ENCODE peak calls at places on chromosomes 13 and 19, in nine cellular contexts. F is body of pancreas, X is hepatocyte, G is IMR-90, Q is fibroblast of lung, T is left lung, O is cardiac muscle cell, M is mesendoderm, E is tibial artery. C is an unnamed sample.

GRCh38 chr19:13165091-13165997 is 15.1 kb downstream of the IER2 start:
- DNase-seq in M (peak; percentile 84), T (no peak), Q (peak; percentile 22), G (no peak), F (no peak), X (peak; percentile 39), O (peak; percentile 47), E (no peak), C (no peak)

GRCh38 chr19:15913384-15913783 is 15.5 kb upstream of the CYP4F2 start:
- DNase-seq in E (no peak), X (no peak), F (no peak), M (no peak), G (no peak), Q (no peak), O (no peak), T (no peak), C (no peak)

GRCh38 chr19:16576690-16577530 is 4.7 kb upstream of the SLC35E1 start:
- DNase-seq in G (no peak), Q (no peak), T (no peak), X (no peak), E (no peak), F (no peak), M (no peak), O (no peak), C (no peak)

GRCh38 chr13:74329978-74330377 is 195.8 kb upstream of the KLF12 start:
- DNase-seq in E (no peak), T (no peak), X (no peak), M (no peak), F (no peak), G (no peak), O (peak; percentile 1), Q (no peak), C (no peak)

GRCh38 chr19:37936166-37936565 is 29.2 kb downstream of the SIPA1L3 start:
- DNase-seq in E (no peak), G (no peak), Q (no peak), O (no peak), F (peak; percentile 58), X (peak; percentile 38), M (no peak), T (peak; percentile 54), C (no peak)

GRCh38 chr13:102903659-102904407 is 58.0 kb downstream of the ERCC5 start:
- DNase-seq in E (no peak), Q (peak; percentile 44), T (no peak), X (no peak), M (peak; percentile 20), F (no peak), G (peak; percentile 18), O (peak; percentile 32), C (no peak)

GRCh38 chr13:60620611-60621395 is 223.8 kb downstream of the TDRD3 start:
- DNase-seq in E (no peak), X (no peak), Q (no peak), T (no peak), M (no peak), F (no peak), O (no peak), G (no peak), C (no peak)

GRCh38 chr13:90787007-90787406 is 560.5 kb upstream of the MIR17HG start:
- DNase-seq in X (no peak), F (no peak), E (no peak), G (no peak), T (no peak), M (no peak), O (peak; percentile 33), Q (no peak), C (no peak)

GRCh38 chr13:74444161-74444571 is 310.0 kb upstream of the KLF12 start:
- DNase-seq in G (no peak), F (no peak), Q (no peak), X (no peak), E (no peak), O (no peak), M (no peak), T (no peak), C (no peak)

GRCh38 chr13:31056650-31057275 is 104.9 kb downstream of the HSPH1 start:
- DNase-seq in E (no peak), F (no peak), O (peak; percentile 58), G (peak; percentile 35), Q (peak; percentile 47), T (no peak), X (no peak), M (peak; percentile 21), C (no peak)

GRCh38 chr19:38485541-38486285 is 52.2 kb downstream of the RYR1 start:
- DNase-seq in E (no peak), F (no peak), Q (no peak), X (no peak), M (no peak), T (no peak), O (no peak), G (no peak), C (no peak)

GRCh38 chr19:47865166-47865565 is 6.1 kb downstream of the TPRX2 start:
- DNase-seq in G (no peak), E (no peak), Q (no peak), X (no peak), M (no peak), F (no peak), O (no peak), T (no peak), C (no peak)

GRCh38 chr19:1017906-1018305 is 3.0 kb downstream of the TMEM259 start:
- DNase-seq in G (no peak), M (no peak), O (no peak), E (no peak), F (no peak), X (no peak), Q (no peak), T (no peak), C (no peak)

GRCh38 chr19:1018393-1018792 is 2.5 kb downstream of the TMEM259 start:
- DNase-seq in M (no peak), Q (no peak), X (no peak), F (no peak), E (no peak), O (no peak), G (no peak), T (no peak), C (no peak)

GRCh38 chr19:1019980-1020867 is 699 bp downstream of the TMEM259 start:
- DNase-seq in T (peak; percentile 59), M (peak; percentile 64), O (no peak), G (no peak), E (no peak), F (peak; percentile 42), X (no peak), Q (no peak), C (no peak)

GRCh38 chr19:1019616-1019961 is 1.3 kb downstream of the TMEM259 start:
- DNase-seq in T (no peak), F (no peak), Q (no peak), E (no peak), X (no peak), O (no peak), M (no peak), G (no peak), C (no peak)

GRCh38 chr19:1018932-1019615 is 1.8 kb downstream of the TMEM259 start:
- DNase-seq in X (no peak), G (no peak), O (no peak), Q (no peak), F (no peak), T (no peak), M (no peak), E (no peak), C (no peak)
- H3K4me1 ChIP-seq in X (peaks cover 42% of the 10 kb centered on the region), G (peaks cover 33% of the 10 kb centered on the region), O (peaks cover 35% of the 10 kb centered on the region), Q (peaks cover 20% of the 10 kb centered on the region), F (peaks cover 66% of the 10 kb centered on the region), T (peaks cover 74% of the 10 kb centered on the region), M (peaks cover 6% of the 10 kb centered on the region), E (peaks cover 12% of the 10 kb centered on the region), C (peaks cover 43% of the 10 kb centered on the region)

GRCh38 chr19:6241680-6242079 is 38.1 kb downstream of the MLLT1 start:
- DNase-seq in X (no peak), O (no peak), T (no peak), F (no peak), E (no peak), M (no peak), Q (no peak), G (no peak), C (no peak)

GRCh38 chr19:6238643-6239281 is 41.0 kb downstream of the MLLT1 start:
- DNase-seq in E (no peak), M (no peak), O (peak; percentile 83), Q (peak; percentile 64), G (peak; percentile 34), F (peak; percentile 37), T (no peak), X (no peak), C (no peak)

GRCh38 chr19:6239401-6239844 is 40.4 kb downstream of the MLLT1 start:
- DNase-seq in X (no peak), Q (no peak), G (peak; percentile 16), F (no peak), T (no peak), E (no peak), M (no peak), O (peak; percentile 62), C (no peak)

GRCh38 chr19:6241056-6241455 is 38.7 kb downstream of the MLLT1 start:
- DNase-seq in M (no peak), Q (no peak), O (no peak), F (no peak), E (no peak), X (no peak), G (no peak), T (no peak), C (no peak)

GRCh38 chr19:6239871-6240676 is 39.7 kb downstream of the MLLT1 start:
- DNase-seq in F (no peak), E (no peak), T (no peak), M (no peak), G (no peak), X (no peak), O (no peak), Q (no peak), C (no peak)
- H3K4me1 ChIP-seq in F (peaks cover 63% of the 10 kb centered on the region), E (no peaks in the 10 kb centered on the region), T (peaks cover 94% of the 10 kb centered on the region), M (peaks cover 3% of the 10 kb centered on the region), G (peaks cover 22% of the 10 kb centered on the region), X (no peaks in the 10 kb centered on the region), O (peaks cover 4% of the 10 kb centered on the region), Q (peaks cover 9% of the 10 kb centered on the region), C (peaks cover 4% of the 10 kb centered on the region)

DNA sequence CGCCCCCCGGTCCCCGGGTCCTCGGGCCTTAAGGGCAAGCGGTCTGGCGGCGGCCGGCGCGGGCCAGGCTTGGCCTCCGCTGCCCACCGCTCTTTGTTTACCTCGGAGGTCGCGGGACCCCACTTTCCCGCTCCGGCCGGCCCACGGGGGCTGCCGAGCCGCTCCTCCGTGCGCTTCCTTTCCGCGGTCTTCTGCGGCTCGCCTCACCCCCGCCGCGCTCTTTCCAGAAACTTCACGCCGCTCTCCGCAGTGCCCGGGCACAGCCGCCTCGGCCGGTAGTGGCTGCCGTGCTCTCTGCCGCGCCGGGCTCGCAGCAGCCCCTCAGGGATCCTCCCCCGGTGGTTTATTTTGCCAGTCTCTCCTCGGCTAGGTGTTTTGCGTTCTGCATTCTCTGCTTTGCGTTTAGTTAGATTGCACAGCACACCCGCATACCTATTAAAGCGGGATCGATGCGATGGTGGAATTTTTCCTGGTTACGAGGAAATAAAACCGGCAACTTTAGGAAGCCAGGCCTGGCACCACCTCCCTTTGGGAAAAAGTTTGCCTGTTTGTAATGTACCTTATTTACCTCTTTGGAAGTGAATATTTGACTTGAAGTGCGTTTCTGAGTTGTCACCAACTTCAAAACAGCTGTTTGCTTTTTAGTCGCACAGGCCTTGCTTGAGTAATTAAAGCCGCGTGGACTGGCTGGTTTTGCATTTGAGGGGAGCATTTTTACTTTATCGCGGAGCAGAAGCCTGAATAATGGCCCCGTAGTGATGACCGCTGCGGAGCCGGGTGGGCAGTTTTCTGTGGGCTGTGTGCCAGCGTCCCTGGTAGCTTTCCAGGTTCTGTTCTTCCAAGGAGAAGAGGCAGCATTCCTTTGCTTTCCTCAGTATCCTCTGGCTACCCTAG is 787 bp downstream of the NAA16 start:
- DNase-seq in O (peak; percentile 59), X (peak; percentile 64), F (peak; percentile 73), Q (peak; percentile 52), M (peak; percentile 29), G (peak; percentile 43), E (peak; percentile 28), T (peak; percentile 68), C (peak; percentile 52)
- H3K4me1 ChIP-seq in O (peaks cover 22% of the 10 kb centered on the region), X (peaks cover 13% of the 10 kb centered on the region), F (peaks cover 63% of the 10 kb centered on the region), Q (peaks cover 7% of the 10 kb centered on the region), M (peaks cover 2% of the 10 kb centered on the region), G (peaks cover 10% of the 10 kb centered on the region), E (no peaks in the 10 kb centered on the region), T (peaks cover 48% of the 10 kb centered on the region), C (peaks cover 3% of the 10 kb centered on the region)

GRCh38 chr19:45601115-45601514 is 897 bp downstream of the GPR4 start:
- DNase-seq in O (no peak), Q (no peak), F (no peak), G (no peak), T (no peak), E (no peak), M (no peak), X (no peak), C (no peak)
- H3K4me1 ChIP-seq in O (no peaks in the 10 kb centered on the region), Q (peaks cover 2% of the 10 kb centered on the region), F (peaks cover 16% of the 10 kb centered on the region), G (no peaks in the 10 kb centered on the region), T (peaks cover 51% of the 10 kb centered on the region), E (no peaks in the 10 kb centered on the region), M (peaks cover 8% of the 10 kb centered on the region), X (peaks cover 3% of the 10 kb centered on the region), C (peaks cover 8% of the 10 kb centered on the region)